ENCODE peak calls at places on chromosomes 6 and 20, in five cellular contexts. L is NCI-H748 treated with DMSO at 0.1 percent for 48 hours, H is pons, T is left ventricle myocardium inferior, E is amniotic epithelial cell. B is an unnamed sample.

GRCh38 chr6:43910638-43911353 is 140.8 kb downstream of the VEGFA start:
- DNase-seq in T (no peak), H (no peak), L (no peak), E (peak), B (no peak)

GRCh38 chr6:158758464-158758863 is 60.7 kb downstream of the EZR start:
- DNase-seq in T (no peak), H (no peak), L (peak), E (peak), B (no peak)

GRCh38 chr6:11341867-11342266 is 109.4 kb upstream of the NEDD9 start:
- DNase-seq in H (no peak), E (peak), L (no peak), T (no peak), B (no peak)

GRCh38 chr6:33577106-33577535 is 3.0 kb downstream of the BAK1 start:
- DNase-seq in E (no peak), H (peak), T (peak), L (no peak), B (peak)

GRCh38 chr6:39056681-39057080 is 8.1 kb downstream of the GLP1R start:
- DNase-seq in T (no peak), L (no peak), H (no peak), E (no peak), B (no peak)

GRCh38 chr20:5677389-5677788 is 72.8 kb upstream of the SHLD1 start:
- DNase-seq in E (no peak), L (no peak), T (no peak), H (no peak), B (no peak)

GRCh38 chr20:61918548-61918947 is 147.1 kb downstream of the TAF4 start:
- DNase-seq in L (no peak), E (no peak), H (no peak), T (no peak), B (no peak)

GRCh38 chr6:55438217-55438616 is 110.9 kb downstream of the GFRAL start:
- DNase-seq in L (no peak), E (peak), T (no peak), H (no peak), B (no peak)

GRCh38 chr6:116398366-116399005 is 27.7 kb downstream of the DSE start:
- DNase-seq in T (no peak), H (no peak), E (peak), L (no peak), B (no peak)

GRCh38 chr6:128492386-128492785 is 28.0 kb downstream of the PTPRK start:
- DNase-seq in L (peak), H (no peak), T (no peak), E (no peak), B (no peak)

GRCh38 chr6:72941751-72942150 is 283.5 kb downstream of the KHDC1L start:
- DNase-seq in T (no peak), L (peak), H (no peak), E (peak), B (no peak)

GRCh38 chr6:4272996-4273395 is 137.6 kb upstream of the ECI2 start:
- DNase-seq in E (no peak), H (no peak), L (no peak), T (no peak), B (no peak)

GRCh38 chr6:103405321-103405720 is 1454.4 kb downstream of the HACE1 start:
- DNase-seq in T (no peak), H (no peak), L (no peak), E (no peak), B (no peak)

GRCh38 chr6:90811596-90812226 is 224.8 kb upstream of the MAP3K7 start:
- DNase-seq in T (no peak), L (peak), H (no peak), E (no peak), B (no peak)

GRCh38 chr6:48560408-48560807 is 449.4 kb upstream of the PTCHD4 start:
- DNase-seq in L (no peak), E (peak), H (no peak), T (no peak), B (no peak)

GRCh38 chr6:151958332-151958731 is 150.8 kb downstream of the ESR1 start:
- DNase-seq in L (no peak), E (peak), T (no peak), H (no peak), B (no peak)

GRCh38 chr6:154343473-154344308 is 12.9 kb downstream of the IPCEF1 start:
- DNase-seq in T (no peak), H (no peak), L (peak), E (peak), B (no peak)

GRCh38 chr20:11144114-11144513 is 470.3 kb upstream of the JAG1 start:
- DNase-seq in H (no peak), L (no peak), E (peak), T (no peak), B (no peak)

B was measured in HL-60.